ENCODE peak calls at places on chromosomes 11 and 22, in five cellular contexts. J, V, I, H and N are unnamed samples.

GRCh38 chr11:85705805-85706204 is 19.8 kb upstream of the CCDC89 start:
- DNase-seq in J (no peak), V (no peak), I (no peak), H (peak; percentile 85), N (peak; percentile 85)

GRCh38 chr11:35983965-35984364 is 40.1 kb downstream of the LDLRAD3 start:
- DNase-seq in J (no peak), V (no peak), I (no peak), H (no peak), N (no peak)

GRCh38 chr11:63371396-63371795 is 1.8 kb downstream of the SLC22A9 start:
- DNase-seq in J (no peak), V (no peak), I (no peak), H (no peak), N (no peak)

GRCh38 chr11:36108812-36109498 is 165.1 kb downstream of the LDLRAD3 start:
- DNase-seq in J (no peak), V (peak; percentile 41), I (no peak), H (no peak), N (no peak)

GRCh38 chr11:118211006-118211405 is 13.8 kb downstream of the JAML start:
- DNase-seq in J (no peak), V (no peak), I (no peak), H (peak; percentile 46), N (peak; percentile 12)

GRCh38 chr11:128949791-128950454 is 7.3 kb upstream of the TP53AIP1 start:
- DNase-seq in J (no peak), V (no peak), I (no peak), H (no peak), N (no peak)

GRCh38 chr11:118645066-118645715 is 34.3 kb downstream of the TREH start:
- DNase-seq in J (no peak), V (no peak), I (no peak), H (no peak), N (no peak)

GRCh38 chr11:40328890-40329617 is 1130.4 kb downstream of the LRRC4C start:
- DNase-seq in J (peak; percentile 16), V (no peak), I (no peak), H (peak; percentile 100), N (peak; percentile 100)

GRCh38 chr22:17171313-17172171 is 12.5 kb upstream of the HDHD5 start:
- DNase-seq in J (peak; percentile 85), V (peak; percentile 95), I (peak; percentile 88), H (peak; percentile 86), N (peak; percentile 75)
- TF ChIP-seq EZH2 in J (no peak), V (no peak), I (no peak), H (no peak), N (no peak)

GRCh38 chr11:7089328-7090251 is 792 bp downstream of the RBMXL2 start:
- DNase-seq in J (no peak), V (no peak), I (no peak), H (no peak), N (no peak)
- H3K4me1 ChIP-seq in J (no peaks in the 10 kb centered on the region), V (peaks cover 8% of the 10 kb centered on the region), I (no peaks in the 10 kb centered on the region), H (no peaks in the 10 kb centered on the region), N (no peaks in the 10 kb centered on the region)

GRCh38 chr11:68199295-68199987 is 13.7 kb downstream of the KMT5B start:
- DNase-seq in J (no peak), V (no peak), I (no peak), H (no peak), N (no peak)
- H2AFZ ChIP-seq in J (no peak overlapping the region), V (no peak overlapping the region), I (no peak overlapping the region), H (no peak overlapping the region), N (no peak overlapping the region)

DNA sequence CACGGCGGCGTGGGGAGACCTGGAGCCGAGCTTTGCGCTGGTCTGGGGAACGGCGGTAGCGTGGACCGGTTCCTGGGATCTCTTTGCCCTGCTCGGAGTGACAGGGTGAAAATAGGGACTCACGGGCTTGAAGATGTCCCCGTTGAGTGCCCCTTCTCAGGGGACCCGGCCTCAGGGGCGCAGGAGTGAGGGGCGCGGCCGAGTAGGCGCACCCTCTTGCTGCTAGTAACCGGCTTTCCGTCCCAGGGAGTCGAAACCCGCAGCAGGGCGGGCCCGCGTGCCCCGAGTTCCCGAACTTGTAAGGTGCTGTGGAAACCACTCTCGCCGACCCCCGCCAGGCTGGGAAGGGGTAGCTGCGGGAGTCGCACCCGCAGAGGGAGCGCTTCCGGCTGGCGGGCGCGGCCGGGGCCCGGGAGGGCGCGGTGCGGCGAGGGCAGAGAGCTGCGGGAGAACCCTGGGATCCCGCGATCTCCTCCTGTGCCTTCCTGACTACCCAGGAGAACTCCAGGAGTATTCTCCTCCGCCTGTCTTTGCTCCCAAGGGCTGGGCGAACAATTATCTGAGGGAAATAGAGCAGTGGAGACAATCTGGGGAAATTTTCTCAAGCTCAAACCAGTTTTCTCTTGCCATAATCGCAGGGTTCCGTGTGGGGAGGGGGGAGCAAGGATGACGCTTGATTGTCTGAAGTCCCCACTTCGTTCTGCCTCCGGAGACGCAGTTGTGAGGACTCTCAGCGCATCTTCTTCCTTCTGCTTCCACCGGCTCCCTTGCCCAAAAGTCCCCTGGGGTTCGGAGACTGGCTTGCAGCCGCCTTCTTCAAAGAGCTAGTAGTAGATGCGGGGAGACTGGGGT is 673 bp downstream of the NELL1 start:
- DNase-seq in J (no peak), V (no peak), I (no peak), H (no peak), N (no peak)
- TF ChIP-seq EZH2 in J (no peak), V (no peak), I (no peak), H (peak; percentile 37), N (peak; percentile 80)